ENCODE peak calls at places on chromosomes 2 and 18, in four cellular contexts. U is HepG2, H is mesenchymal stem cell, W is mammary epithelial cell. X is an unnamed sample.

GRCh38 chr2:128320609-128321420 is 2.1 kb upstream of the HS6ST1 start:
- DNase-seq in W (no peak), U (no peak), H (no peak), X (no peak)

GRCh38 chr2:119879502-119879901 is 119.8 kb downstream of the PTPN4 start:
- DNase-seq in U (no peak), H (no peak), W (no peak), X (no peak)

GRCh38 chr2:54895735-54896134 is 154.5 kb downstream of the RTN4 start:
- DNase-seq in U (no peak), H (no peak), W (peak; percentile 24), X (no peak)

GRCh38 chr2:105243961-105244360 is 2.4 kb downstream of the GPR45 start:
- DNase-seq in U (peak; percentile 34), H (no peak), W (no peak), X (peak; percentile 82)

GRCh38 chr2:85017436-85018048 is 46.6 kb downstream of the KCMF1 start:
- DNase-seq in U (no peak), H (peak; percentile 47), W (no peak), X (peak; percentile 61)

GRCh38 chr18:44536619-44537018 is 144.1 kb upstream of the SETBP1 start:
- DNase-seq in H (no peak), W (no peak), U (no peak), X (no peak)

GRCh38 chr18:59005266-59005665 is 134.4 kb upstream of the SEC11C start:
- DNase-seq in W (no peak), H (peak; percentile 82), U (no peak), X (peak; percentile 83)

GRCh38 chr2:39920318-39920775 is 141.3 kb upstream of the THUMPD2 start:
- DNase-seq in H (no peak), U (no peak), W (no peak), X (peak; percentile 14)

GRCh38 chr2:85401844-85402243 is 8.3 kb downstream of the CAPG start:
- DNase-seq in W (no peak), U (no peak), H (no peak), X (no peak)

GRCh38 chr2:172098287-172098649 is 4.4 kb downstream of the DLX2 start:
- DNase-seq in H (no peak), W (no peak), U (no peak), X (peak; percentile 41)

GRCh38 chr2:120886967-120887672 is 151.5 kb downstream of the GLI2 start:
- DNase-seq in W (no peak), H (no peak), U (peak; percentile 66), X (no peak)

GRCh38 chr18:43760010-43760409 is 482.7 kb upstream of the SYT4 start:
- DNase-seq in U (no peak), H (no peak), W (no peak), X (peak; percentile 22)

GRCh38 chr2:100184055-100184737 is 41.8 kb upstream of the AFF3 start:
- DNase-seq in H (no peak), U (no peak), W (no peak), X (no peak)

GRCh38 chr2:173354601-173355131 is at the start of gene CDCA7:
- DNase-seq in H (peak; percentile 75), U (peak; percentile 64), W (peak; percentile 62), X (peak; percentile 82)

GRCh38 chr18:79600141-79600540 is 79.5 kb upstream of the CTDP1 start:
- DNase-seq in U (no peak), W (no peak), H (no peak), X (no peak)

GRCh38 chr2:111226797-111227700 is 106.3 kb downstream of the BCL2L11 start:
- DNase-seq in W (no peak), H (peak; percentile 18), U (no peak), X (no peak)

DNA sequence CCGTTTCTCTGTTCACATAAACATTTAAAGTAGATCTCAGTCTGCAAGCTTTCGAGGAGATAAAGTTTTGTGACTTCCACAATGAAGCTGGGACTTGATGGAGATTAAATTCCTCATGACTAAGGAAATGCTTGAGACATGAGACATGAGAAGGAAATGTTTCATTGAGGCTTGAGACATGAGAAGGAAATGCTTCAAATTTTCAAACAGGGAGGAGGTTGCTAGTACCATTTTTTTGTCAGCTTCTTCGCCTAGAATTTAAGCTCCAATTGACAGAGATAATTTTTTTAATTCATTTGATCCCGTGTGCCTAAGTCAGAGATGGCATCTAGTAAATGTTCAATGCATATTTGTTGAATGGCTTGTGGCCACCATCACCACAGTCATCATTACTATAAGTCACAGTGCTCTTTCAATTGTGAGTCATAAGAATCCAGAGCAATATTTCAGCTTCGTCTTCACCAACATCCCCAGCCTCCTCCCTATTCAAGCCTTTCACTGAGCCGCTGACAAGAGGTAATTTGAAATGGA is 543 bp upstream of the MARCHF4 start:
- DNase-seq in U (no peak), H (peak; percentile 87), W (peak; percentile 63), X (no peak)
- H3K27me3 ChIP-seq in U (peaks cover 41% of the 10 kb centered on the region), H (peaks cover 5% of the 10 kb centered on the region), W (peaks cover 12% of the 10 kb centered on the region), X (peaks cover 43% of the 10 kb centered on the region)

DNA sequence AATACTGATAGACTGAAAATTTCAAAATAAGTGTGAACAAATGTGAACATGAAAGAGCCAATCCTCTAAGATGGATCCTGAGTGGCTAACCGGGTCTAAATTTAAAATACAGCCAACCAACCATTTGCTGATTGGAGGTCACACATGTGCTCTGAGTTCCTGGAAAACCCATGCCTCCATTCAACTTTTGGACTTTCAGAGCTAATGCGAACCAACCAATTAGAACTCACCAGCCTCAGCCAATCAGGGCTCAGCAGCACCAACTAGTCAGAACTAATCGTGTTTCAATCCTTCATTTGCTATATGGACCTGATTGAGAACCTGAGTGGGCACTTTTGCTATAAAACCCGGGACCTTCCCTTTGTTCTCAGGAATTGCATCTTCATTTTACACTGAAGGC is 111.5 kb downstream of the MEP1B start:
- DNase-seq in W (no peak), U (no peak), H (no peak), X (no peak)
- H2AFZ ChIP-seq in W (no peak overlapping the region), U (no peak overlapping the region), H (no peak overlapping the region), X (no peak overlapping the region)

GRCh38 chr2:239737144-239737463 is 288.0 kb downstream of the NDUFA10 start:
- DNase-seq in U (no peak), W (no peak), H (no peak), X (no peak)

GRCh38 chr2:239735829-239736357 is 289.2 kb downstream of the NDUFA10 start:
- DNase-seq in H (no peak), U (no peak), W (no peak), X (no peak)

GRCh38 chr2:239736358-239737143 is 288.6 kb downstream of the NDUFA10 start:
- DNase-seq in W (no peak), U (no peak), H (no peak), X (peak; percentile 47)

GRCh38 chr2:239734436-239735005 is 290.6 kb downstream of the NDUFA10 start:
- DNase-seq in W (no peak), H (no peak), U (no peak), X (no peak)

GRCh38 chr2:239735131-239735828 is 289.9 kb downstream of the NDUFA10 start:
- DNase-seq in W (no peak), H (no peak), U (peak; percentile 32), X (peak; percentile 41)
- H3K27me3 ChIP-seq in W (no peaks in the 10 kb centered on the region), H (peaks cover 19% of the 10 kb centered on the region), U (peaks cover 37% of the 10 kb centered on the region), X (no peaks in the 10 kb centered on the region)

DNA sequence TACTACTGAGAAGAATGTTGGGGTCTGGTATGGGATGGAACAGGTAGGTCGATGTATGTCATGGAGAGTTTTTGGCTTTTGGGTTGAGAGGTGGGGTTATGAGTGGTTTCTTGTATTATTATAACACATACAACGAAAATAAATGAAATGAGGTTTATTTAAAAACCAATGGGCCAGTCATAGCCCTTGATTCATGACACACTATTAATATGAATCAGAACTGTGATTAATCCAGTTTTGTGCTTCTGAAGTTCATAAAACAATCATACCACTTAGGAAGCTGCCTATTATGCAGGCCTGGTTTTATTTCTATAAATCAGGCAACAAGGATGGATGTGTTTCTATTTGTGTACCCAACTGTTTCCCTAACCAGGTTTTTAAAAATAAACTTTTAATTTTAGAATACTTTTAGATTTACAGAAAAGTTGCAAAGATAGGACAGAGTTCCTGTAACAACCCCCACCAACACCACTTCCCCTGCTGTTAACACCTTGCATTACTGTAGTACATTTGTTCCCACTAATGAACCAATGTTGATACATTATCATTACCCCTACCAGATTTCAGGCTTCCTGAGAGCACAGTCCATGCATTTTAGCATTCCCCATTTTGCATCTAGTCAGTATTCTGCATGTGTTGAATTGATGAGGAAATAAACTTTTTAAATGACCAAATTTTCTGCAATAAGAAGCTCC is 37.5 kb upstream of the NCOA1 start:
- DNase-seq in W (peak; percentile 18), H (no peak), U (no peak), X (no peak)
- H2AFZ ChIP-seq in W (no peak overlapping the region), H (no peak overlapping the region), U (no peak overlapping the region), X (no peak overlapping the region)

GRCh38 chr2:11598228-11598731 is 64.4 kb downstream of the GREB1 start:
- DNase-seq in H (no peak), U (no peak), W (no peak), X (no peak)

GRCh38 chr2:11596801-11597200 is 63.0 kb downstream of the GREB1 start:
- DNase-seq in W (no peak), U (no peak), H (no peak), X (no peak)

GRCh38 chr2:11597538-11598225 is 63.8 kb downstream of the GREB1 start:
- DNase-seq in U (no peak), H (no peak), W (no peak), X (no peak)

DNA sequence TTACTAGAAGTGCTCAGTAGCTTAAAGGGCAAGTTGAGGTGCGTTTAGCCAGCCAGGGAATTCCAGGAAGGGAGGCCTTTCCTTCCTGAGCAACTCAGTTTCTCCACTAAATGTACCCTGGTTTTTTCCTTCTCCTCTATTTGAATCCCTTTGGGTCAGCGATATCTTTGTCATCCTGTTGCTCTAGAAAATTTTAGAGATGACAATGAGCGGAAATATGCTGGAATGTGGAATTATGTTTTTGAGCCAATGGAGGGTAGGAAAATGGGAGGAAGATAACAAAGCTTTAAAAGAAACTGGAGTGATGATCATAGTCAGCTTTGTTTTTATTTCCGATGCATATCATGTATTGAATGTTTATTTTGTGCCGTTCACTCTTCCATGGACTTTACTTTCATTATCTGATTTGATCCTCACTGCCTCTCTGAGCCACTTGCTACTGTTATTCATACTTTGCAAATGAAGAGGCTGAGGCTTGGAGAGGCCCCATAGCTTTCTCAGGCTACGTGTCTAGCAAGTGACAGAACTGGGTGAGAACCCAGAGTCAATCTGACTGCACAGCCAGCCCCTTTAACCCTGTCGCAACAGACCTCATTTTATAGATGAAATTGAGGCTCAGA is 67.3 kb downstream of the NTSR2 start:
- DNase-seq in U (no peak), W (no peak), H (no peak), X (no peak)
- H3K27me3 ChIP-seq in U (no peaks in the 10 kb centered on the region), W (peaks cover 4% of the 10 kb centered on the region), H (peaks cover 58% of the 10 kb centered on the region), X (no peaks in the 10 kb centered on the region)

GRCh38 chr2:101912545-101912944 is 79.2 kb upstream of the IL1R2 start:
- DNase-seq in U (no peak), W (no peak), H (no peak), X (no peak)

GRCh38 chr2:101905746-101906336 is 85.9 kb upstream of the IL1R2 start:
- DNase-seq in U (no peak), H (no peak), W (no peak), X (no peak)

GRCh38 chr2:101909760-101910159 is 82.0 kb upstream of the IL1R2 start:
- DNase-seq in W (no peak), U (no peak), H (no peak), X (no peak)
- H2AFZ ChIP-seq in W (no peak overlapping the region), U (no peak overlapping the region), H (no peak overlapping the region), X (no peak overlapping the region)

GRCh38 chr2:106798826-106799552 is 87.0 kb downstream of the ST6GAL2 start:
- DNase-seq in U (no peak), H (no peak), W (no peak), X (no peak)
- H3K27me3 ChIP-seq in U (no peaks in the 10 kb centered on the region), H (no peaks in the 10 kb centered on the region), W (no peaks in the 10 kb centered on the region), X (no peaks in the 10 kb centered on the region)